ENCODE peak calls at places on chromosomes 5 and 9, in nine cellular contexts. F, Y, A, P, J, K, D, N and S are unnamed samples.

GRCh38 chr5:128274441-128274840 is 190.9 kb downstream of the SLC12A2 start:
- DNase-seq in F (no peak), Y (no peak), A (no peak), P (no peak), J (no peak), K (no peak), D (no peak), N (no peak), S (no peak)

GRCh38 chr9:127505396-127506116 is 54.2 kb downstream of the LRSAM1 start:
- DNase-seq in F (no peak), Y (peak; percentile 60), A (no peak), P (peak; percentile 61), J (no peak), K (no peak), D (no peak), N (peak; percentile 83), S (peak; percentile 55)

GRCh38 chr5:77770293-77771005 is 5.7 kb downstream of the TBCA start:
- DNase-seq in F (no peak), Y (no peak), A (no peak), P (no peak), J (no peak), K (no peak), D (peak; percentile 27), N (no peak), S (no peak)

GRCh38 chr9:96052703-96053102 is 177.2 kb downstream of the ERCC6L2 start:
- DNase-seq in F (no peak), Y (no peak), A (no peak), P (no peak), J (no peak), K (no peak), D (no peak), N (no peak), S (no peak)

GRCh38 chr9:128007566-128008138 is 26.9 kb upstream of the EEIG1 start:
- DNase-seq in F (peak; percentile 89), Y (peak; percentile 89), A (no peak), P (peak; percentile 70), J (peak; percentile 84), K (peak; percentile 96), D (peak; percentile 27), N (peak; percentile 30), S (peak; percentile 66)

GRCh38 chr9:123314617-123315016 is 41.4 kb upstream of the CRB2 start:
- DNase-seq in F (no peak), Y (no peak), A (no peak), P (no peak), J (no peak), K (peak; percentile 27), D (no peak), N (no peak), S (no peak)

GRCh38 chr9:22469928-22470544 is 23.4 kb downstream of the DMRTA1 start:
- DNase-seq in F (no peak), Y (peak; percentile 49), A (no peak), P (no peak), J (no peak), K (no peak), D (peak; percentile 13), N (peak; percentile 11), S (peak; percentile 51)

GRCh38 chr5:106202035-106202434 is 1468.7 kb downstream of the EFNA5 start:
- DNase-seq in F (no peak), Y (no peak), A (no peak), P (no peak), J (no peak), K (no peak), D (no peak), N (no peak), S (no peak)

GRCh38 chr5:109939109-109939682 is 249.5 kb downstream of the MAN2A1 start:
- DNase-seq in F (no peak), Y (no peak), A (no peak), P (no peak), J (no peak), K (no peak), D (peak; percentile 40), N (no peak), S (peak; percentile 94)

GRCh38 chr9:71758785-71759184 is 9.5 kb downstream of the CEMIP2 start:
- DNase-seq in F (no peak), Y (peak; percentile 65), A (no peak), P (no peak), J (no peak), K (no peak), D (peak; percentile 50), N (no peak), S (no peak)

GRCh38 chr5:17282283-17283120 is 65.1 kb downstream of the BASP1 start:
- DNase-seq in F (no peak), Y (no peak), A (no peak), P (no peak), J (no peak), K (peak; percentile 82), D (no peak), N (no peak), S (peak; percentile 36)

GRCh38 chr5:159409801-159410200 is 79.5 kb upstream of the IL12B start:
- DNase-seq in F (no peak), Y (no peak), A (no peak), P (no peak), J (no peak), K (no peak), D (no peak), N (no peak), S (no peak)

GRCh38 chr9:116572095-116572748 is 114.9 kb upstream of the TRIM32 start:
- DNase-seq in F (no peak), Y (peak; percentile 87), A (peak; percentile 94), P (peak; percentile 92), J (no peak), K (no peak), D (peak; percentile 84), N (peak; percentile 84), S (peak; percentile 97)

GRCh38 chr5:142324377-142324870 is 397 bp downstream of the SPRY4 start:
- DNase-seq in F (no peak), Y (no peak), A (no peak), P (peak; percentile 73), J (peak; percentile 15), K (no peak), D (no peak), N (peak; percentile 60), S (no peak)